ENCODE peak calls at places on chromosomes 12 and 14, in four cellular contexts. U is H7, L is anterior cingulate cortex, F is hippocampal formation. J is an unnamed sample.

GRCh38 chr12:94545937-94546771 is 86.5 kb upstream of the CEP83 start:
- DNase-seq in U (peak; percentile 85), F (peak; percentile 45), L (peak; percentile 36), J (peak; percentile 79)

GRCh38 chr12:109452489-109452888 is 24.6 kb downstream of the KCTD10 start:
- DNase-seq in L (no peak), F (no peak), U (no peak), J (no peak)

GRCh38 chr12:13337786-13338185 is 141.3 kb downstream of the EMP1 start:
- DNase-seq in L (no peak), F (no peak), U (no peak), J (no peak)

GRCh38 chr14:88492272-88493089 is 62.3 kb downstream of the PTPN21 start:
- DNase-seq in U (peak; percentile 81), L (peak; percentile 32), F (peak; percentile 56), J (peak; percentile 76)

GRCh38 chr12:115378296-115378695 is 694.3 kb upstream of the TBX3 start:
- DNase-seq in U (no peak), F (peak; percentile 4), L (no peak), J (no peak)

GRCh38 chr14:61923348-61923747 is 161.1 kb downstream of the SNAPC1 start:
- DNase-seq in L (no peak), U (no peak), F (no peak), J (no peak)

GRCh38 chr12:69052613-69053408 is 119.8 kb upstream of the CPM start:
- DNase-seq in F (no peak), L (no peak), U (peak; percentile 13), J (peak; percentile 97)

GRCh38 chr12:57852620-57853509 is 6.3 kb upstream of the CTDSP2 start:
- DNase-seq in F (no peak), L (no peak), U (peak; percentile 93), J (peak; percentile 80)

GRCh38 chr14:89926709-89927108 is 27.8 kb downstream of the EFCAB11 start:
- DNase-seq in F (no peak), L (no peak), U (no peak), J (no peak)

GRCh38 chr14:33686218-33686617 is 264.7 kb downstream of the EGLN3 start:
- DNase-seq in L (no peak), U (no peak), F (no peak), J (no peak)

GRCh38 chr12:32159925-32160324 is 53.3 kb downstream of the BICD1 start:
- DNase-seq in F (peak; percentile 38), U (no peak), L (no peak), J (no peak)

GRCh38 chr14:50773632-50774541 is 57.1 kb downstream of the NIN start:
- DNase-seq in U (peak; percentile 87), F (no peak), L (peak; percentile 21), J (peak; percentile 77)

GRCh38 chr14:65255029-65255545 is 152.8 kb upstream of the MAX start:
- DNase-seq in U (peak; percentile 43), L (no peak), F (no peak), J (peak; percentile 93)

GRCh38 chr12:104682790-104683279 is 226.1 kb downstream of the CHST11 start:
- DNase-seq in U (no peak), L (no peak), F (no peak), J (no peak)

GRCh38 chr14:32682219-32682618 is 256.5 kb upstream of the NPAS3 start:
- DNase-seq in U (no peak), L (no peak), F (no peak), J (no peak)